ENCODE peak calls at places on chromosomes 2 and 18, in four cellular contexts. K is cardiac muscle cell, X is SJSA1, E is neural progenitor cell. M is an unnamed sample.

GRCh38 chr2:118048396-118048795 is 34.5 kb upstream of the CCDC93 start:
- DNase-seq in K (no peak), X (no peak), E (no peak), M (no peak)

GRCh38 chr2:156704612-156705011 is 268.4 kb downstream of the GPD2 start:
- DNase-seq in K (no peak), X (no peak), E (no peak), M (no peak)

GRCh38 chr2:33726415-33726814 is 127.3 kb upstream of the FAM98A start:
- DNase-seq in K (no peak), X (no peak), E (no peak), M (no peak)

GRCh38 chr2:98020992-98021713 is 25.4 kb upstream of the TMEM131 start:
- DNase-seq in K (no peak), X (no peak), E (peak; percentile 48), M (no peak)

GRCh38 chr2:105517814-105518705 is 119.2 kb upstream of the FHL2 start:
- DNase-seq in K (peak; percentile 82), X (peak; percentile 11), E (no peak), M (no peak)

GRCh38 chr2:23596316-23596885 is 211.4 kb downstream of the KLHL29 start:
- DNase-seq in K (peak; percentile 4), X (peak; percentile 90), E (no peak), M (no peak)

GRCh38 chr2:200484934-200485333 is 24.9 kb downstream of the KCTD18 start:
- DNase-seq in K (no peak), X (no peak), E (no peak), M (no peak)

GRCh38 chr2:230967113-230967512 is 28.8 kb upstream of the SPATA3 start:
- DNase-seq in K (no peak), X (no peak), E (no peak), M (no peak)

GRCh38 chr18:48662021-48662661 is 123.3 kb downstream of the CTIF start:
- DNase-seq in K (peak; percentile 77), X (peak; percentile 50), E (peak; percentile 29), M (no peak)

GRCh38 chr18:421236-422155 is 79.0 kb downstream of the COLEC12 start:
- DNase-seq in K (peak; percentile 48), X (peak; percentile 89), E (no peak), M (no peak)

GRCh38 chr2:219437690-219438089 is 3.0 kb downstream of the SPEG start:
- DNase-seq in K (no peak), X (no peak), E (no peak), M (no peak)

GRCh38 chr2:61434314-61434713 is 36.6 kb downstream of the USP34 start:
- DNase-seq in K (no peak), X (no peak), E (no peak), M (no peak)

GRCh38 chr18:56913970-56914369 is 232.9 kb upstream of the BOD1L2 start:
- DNase-seq in K (no peak), X (no peak), E (no peak), M (no peak)

GRCh38 chr2:165009466-165009865 is 54.1 kb upstream of the SLC38A11 start:
- DNase-seq in K (no peak), X (no peak), E (no peak), M (peak; percentile 38)

GRCh38 chr2:176317246-176318065 is 48.2 kb downstream of the MTX2 start:
- DNase-seq in K (peak; percentile 33), X (no peak), E (no peak), M (no peak)

GRCh38 chr2:60880633-60880987 is 764 bp upstream of the REL start:
- DNase-seq in K (no peak), X (no peak), E (no peak), M (no peak)

GRCh38 chr2:200121931-200122330 is 166.5 kb downstream of the MAIP1 start:
- DNase-seq in K (no peak), X (no peak), E (no peak), M (no peak)

GRCh38 chr2:138012968-138013367 is 48.7 kb downstream of the HNMT start:
- DNase-seq in K (no peak), X (no peak), E (no peak), M (no peak)

GRCh38 chr2:6845312-6845711 is 20.4 kb downstream of the CMPK2 start:
- DNase-seq in K (peak; percentile 38), X (no peak), E (peak; percentile 27), M (no peak)

GRCh38 chr2:175151791-175152190 is 16.2 kb downstream of the ATF2 start:
- DNase-seq in K (no peak), X (no peak), E (no peak), M (no peak)

GRCh38 chr2:8125741-8126691 is 555.8 kb upstream of the ID2 start:
- DNase-seq in K (peak; percentile 90), X (no peak), E (no peak), M (no peak)

GRCh38 chr2:105873281-105873680 is 128.6 kb downstream of the NCK2 start:
- DNase-seq in K (peak; percentile 20), X (no peak), E (no peak), M (no peak)

GRCh38 chr18:79870369-79871025 is 72.8 kb downstream of the KCNG2 start:
- DNase-seq in K (no peak), X (no peak), E (no peak), M (no peak)

GRCh38 chr2:103656558-103656957 is 894.7 kb downstream of the TMEM182 start:
- DNase-seq in K (no peak), X (no peak), E (peak; percentile 55), M (no peak)

GRCh38 chr2:40935349-40935748 is 483.5 kb upstream of the SLC8A1 start:
- DNase-seq in K (no peak), X (no peak), E (peak; percentile 34), M (no peak)

GRCh38 chr2:121080013-121080772 is 204.8 kb downstream of the TFCP2L1 start:
- DNase-seq in K (peak; percentile 68), X (peak; percentile 67), E (peak; percentile 76), M (no peak)

GRCh38 chr2:232389327-232389726 is 10.8 kb downstream of the ALPP start:
- DNase-seq in K (peak; percentile 51), X (peak; percentile 86), E (no peak), M (no peak)

GRCh38 chr18:33495278-33495677 is 54.8 kb upstream of the CCDC178 start:
- DNase-seq in K (peak; percentile 52), X (peak; percentile 2), E (peak; percentile 70), M (no peak)

GRCh38 chr2:12488365-12488972 is 228.3 kb upstream of the TRIB2 start:
- DNase-seq in K (no peak), X (no peak), E (no peak), M (no peak)

GRCh38 chr2:7405861-7406715 is 488.9 kb downstream of the RNF144A start:
- DNase-seq in K (peak; percentile 5), X (no peak), E (no peak), M (no peak)

GRCh38 chr18:79245517-79246001 is 150.2 kb upstream of the NFATC1 start:
- DNase-seq in K (no peak), X (no peak), E (no peak), M (peak; percentile 52)

GRCh38 chr2:206433201-206433600 is 10.1 kb upstream of the ADAM23 start:
- DNase-seq in K (no peak), X (no peak), E (no peak), M (no peak)

GRCh38 chr18:9209230-9209629 is 72.6 kb downstream of the ANKRD12 start:
- DNase-seq in K (peak; percentile 69), X (no peak), E (no peak), M (no peak)

DNA sequence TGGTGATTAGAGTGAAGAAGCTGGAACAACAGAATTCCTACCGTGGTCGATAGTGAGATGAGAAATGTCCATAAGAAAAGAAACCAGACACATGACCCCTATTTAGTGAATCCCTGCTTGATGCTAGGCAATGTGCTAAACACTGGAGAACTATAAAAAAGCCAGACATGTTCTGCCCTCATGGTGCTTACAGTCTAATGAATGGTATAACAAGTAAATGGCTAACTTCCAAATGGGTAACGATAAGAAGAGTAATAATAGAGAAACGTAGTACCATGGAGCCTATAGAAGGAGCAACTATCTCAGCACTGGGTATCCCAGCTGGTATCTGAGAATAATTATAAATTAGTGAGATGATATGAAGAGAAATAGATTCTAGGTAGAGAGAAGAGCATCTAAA is 5.0 kb downstream of the DSG2 start:
- DNase-seq in K (no peak), X (no peak), E (no peak), M (no peak)
- H3K27ac ChIP-seq in K (no peak overlapping the region), X (no peak overlapping the region), E (no peak overlapping the region), M (no peak overlapping the region)

GRCh38 chr2:27715318-27716165 is 51.9 kb downstream of the SLC4A1AP start:
- DNase-seq in K (peak; percentile 67), X (peak; percentile 50), E (peak; percentile 54), M (no peak)
- H3K27ac ChIP-seq in K (peak overlapping the region; percentile 95), X (peak overlapping the region; percentile 26), E (no peak overlapping the region), M (no peak overlapping the region)

GRCh38 chr2:127654084-127654837 is 8.3 kb downstream of the GPR17 start:
- DNase-seq in K (no peak), X (no peak), E (no peak), M (no peak)
- H3K27ac ChIP-seq in K (no peak overlapping the region), X (no peak overlapping the region), E (no peak overlapping the region), M (no peak overlapping the region)

GRCh38 chr2:145258903-145259579 is 739.1 kb upstream of the ZEB2 start:
- DNase-seq in K (peak; percentile 42), X (no peak), E (no peak), M (no peak)
- H3K27ac ChIP-seq in K (no peak overlapping the region), X (no peak overlapping the region), E (no peak overlapping the region), M (no peak overlapping the region)

GRCh38 chr2:95049961-95050360 is 24.5 kb downstream of the MAL start:
- DNase-seq in K (no peak), X (no peak), E (no peak), M (no peak)

GRCh38 chr2:95046371-95047112 is 21.0 kb downstream of the MAL start:
- DNase-seq in K (no peak), X (no peak), E (no peak), M (no peak)

GRCh38 chr2:95049088-95049955 is 23.8 kb downstream of the MAL start:
- DNase-seq in K (no peak), X (no peak), E (no peak), M (no peak)

GRCh38 chr2:95050385-95051300 is 25.1 kb downstream of the MAL start:
- DNase-seq in K (peak; percentile 11), X (no peak), E (no peak), M (no peak)

DNA sequence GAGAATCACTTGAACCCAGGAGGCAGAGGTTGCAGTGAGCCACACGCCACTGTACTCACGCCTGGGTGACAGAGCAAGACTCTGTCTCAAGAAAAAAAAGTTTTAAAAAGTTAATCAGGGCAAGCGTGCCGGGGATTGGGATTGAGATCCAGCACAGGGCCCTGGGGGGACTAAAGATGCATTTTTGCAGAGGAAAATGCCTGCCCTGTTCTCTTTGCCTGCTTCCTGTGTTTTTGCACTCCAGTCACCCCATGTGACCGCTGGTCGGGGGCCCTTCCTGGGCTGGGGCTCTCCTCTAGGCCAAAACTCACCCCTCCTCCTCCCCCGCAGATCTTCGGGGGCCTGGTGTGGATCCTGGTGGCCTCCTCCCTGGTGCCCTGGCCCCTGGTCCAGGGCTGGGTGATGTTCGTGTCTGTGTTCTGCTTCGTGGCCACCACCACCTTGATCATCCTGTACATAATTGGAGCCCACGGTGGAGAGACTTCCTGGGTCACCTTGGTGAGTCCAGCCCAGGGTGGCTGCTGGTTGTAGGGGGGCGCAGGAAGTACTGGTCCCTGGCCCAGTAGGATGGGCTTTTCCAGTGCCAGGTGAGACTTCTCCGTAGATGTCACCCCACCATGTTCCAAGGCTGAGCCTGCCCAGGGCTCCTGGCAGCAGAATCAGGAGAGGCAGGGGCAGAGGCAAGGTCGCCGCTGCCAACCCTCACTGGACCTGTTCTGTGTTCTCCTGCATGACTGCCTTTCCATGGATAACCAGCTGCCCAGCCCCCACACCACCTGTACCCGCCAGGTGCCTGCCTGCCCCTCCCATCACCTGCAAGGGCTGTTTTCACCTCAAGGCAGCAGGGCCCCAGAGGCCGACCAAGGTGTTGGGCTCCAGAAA is 22.4 kb downstream of the MAL start:
- DNase-seq in K (no peak), X (no peak), E (no peak), M (no peak)
- H3K27ac ChIP-seq in K (no peak overlapping the region), X (no peak overlapping the region), E (no peak overlapping the region), M (no peak overlapping the region)

M was measured in keratinocyte.